ENCODE peak calls at places on chromosomes 13 and 19, in eight cellular contexts. B is EH, C is cardiac fibroblast, O is dermis blood vessel endothelial cell, G is T47D, Q is HFF-Myc, N is GM18507, T is hypothalamus. P is an unnamed sample.

GRCh38 chr13:38415233-38415632 is 65.6 kb downstream of the UFM1 start:
- DNase-seq in G (no peak), N (peak; percentile 28), B (no peak), Q (no peak), C (no peak), O (peak; percentile 0), T (no peak), P (no peak)

GRCh38 chr13:99614465-99614885 is 113.2 kb downstream of the TM9SF2 start:
- DNase-seq in Q (no peak), B (peak; percentile 16), G (peak; percentile 23), N (no peak), C (peak; percentile 27), T (no peak), O (peak; percentile 71), P (peak; percentile 81)

GRCh38 chr19:53328967-53329366 is 4.6 kb upstream of the ZNF845 start:
- DNase-seq in T (no peak), G (no peak), B (peak; percentile 3), N (no peak), Q (no peak), O (no peak), C (peak; percentile 32), P (no peak)

GRCh38 chr13:77511552-77511951 is 24.0 kb upstream of the SCEL start:
- DNase-seq in G (no peak), B (no peak), O (peak; percentile 74), C (no peak), T (no peak), N (no peak), Q (no peak), P (no peak)

GRCh38 chr13:112253631-112254030 is 122.5 kb upstream of the SPACA7 start:
- DNase-seq in G (no peak), Q (no peak), O (no peak), B (no peak), C (no peak), N (no peak), T (no peak), P (no peak)

GRCh38 chr19:3065675-3066357 is 3.5 kb upstream of the TLE5 start:
- DNase-seq in C (no peak), Q (no peak), N (no peak), G (no peak), B (no peak), O (no peak), T (no peak), P (no peak)

GRCh38 chr19:46076951-46077814 is 36.4 kb upstream of the IGFL4 start:
- DNase-seq in C (peak; percentile 87), O (peak; percentile 88), T (peak; percentile 90), G (peak; percentile 57), Q (peak; percentile 63), N (no peak), B (peak; percentile 84), P (no peak)

GRCh38 chr13:49409008-49409407 is 34.9 kb downstream of the CAB39L start:
- DNase-seq in Q (no peak), B (no peak), T (no peak), G (no peak), O (no peak), C (no peak), N (no peak), P (no peak)

GRCh38 chr19:18906605-18907519 is 10.9 kb upstream of the CERS1 start:
- DNase-seq in O (no peak), T (peak; percentile 79), B (no peak), C (no peak), G (no peak), Q (no peak), N (no peak), P (peak; percentile 60)

GRCh38 chr13:24161010-24161775 is 673 bp downstream of the SPATA13 start:
- DNase-seq in T (peak; percentile 77), C (no peak), B (peak; percentile 44), N (no peak), O (peak; percentile 42), G (peak; percentile 32), Q (no peak), P (no peak)

GRCh38 chr19:41064974-41065569 is 23.2 kb upstream of the CYP2A13 start:
- DNase-seq in C (peak; percentile 34), G (peak; percentile 28), B (peak; percentile 65), O (peak; percentile 47), Q (peak; percentile 16), T (no peak), N (no peak), P (no peak)

GRCh38 chr19:53504903-53505302 is 33.0 kb upstream of the ZNF331 start:
- DNase-seq in T (no peak), B (no peak), C (peak; percentile 5), O (no peak), N (no peak), Q (no peak), G (no peak), P (no peak)

GRCh38 chr13:40806241-40806640 is 16.8 kb downstream of the SLC25A15 start:
- DNase-seq in G (no peak), B (no peak), N (no peak), O (no peak), C (no peak), Q (no peak), T (no peak), P (no peak)

GRCh38 chr13:110322126-110322827 is 15.2 kb downstream of the COL4A2 start:
- DNase-seq in T (no peak), N (no peak), B (no peak), G (no peak), O (peak; percentile 43), Q (no peak), C (no peak), P (no peak)

GRCh38 chr19:33216198-33216830 is 9.3 kb downstream of the SLC7A10 start:
- DNase-seq in B (no peak), N (no peak), G (no peak), C (no peak), O (no peak), Q (no peak), T (no peak), P (no peak)

GRCh38 chr19:51441410-51442390 is 16.6 kb downstream of the SIGLEC8 start:
- DNase-seq in T (no peak), N (peak; percentile 51), C (no peak), Q (no peak), O (no peak), G (no peak), B (no peak), P (no peak)

GRCh38 chr19:30367421-30367820 is 4.8 kb upstream of the ZNF536 start:
- DNase-seq in Q (no peak), T (no peak), O (no peak), G (no peak), C (no peak), N (no peak), B (no peak), P (no peak)

GRCh38 chr13:42328672-42329071 is 56.7 kb downstream of the AKAP11 start:
- DNase-seq in O (no peak), G (no peak), Q (no peak), N (no peak), C (peak; percentile 12), B (no peak), T (no peak), P (no peak)

GRCh38 chr19:38389101-38389925 is 816 bp downstream of the SPRED3 start:
- DNase-seq in B (peak; percentile 89), C (peak; percentile 81), G (no peak), Q (peak; percentile 59), T (peak; percentile 34), O (peak; percentile 83), N (no peak), P (no peak)

GRCh38 chr13:98523455-98524102 is 53.3 kb downstream of the STK24 start:
- DNase-seq in C (no peak), B (no peak), G (no peak), N (no peak), T (no peak), O (no peak), Q (no peak), P (no peak)

GRCh38 chr13:43113603-43114002 is 90.2 kb downstream of the DNAJC15 start:
- DNase-seq in B (peak; percentile 40), C (no peak), N (no peak), Q (no peak), G (peak; percentile 12), T (no peak), O (no peak), P (no peak)